ENCODE peak calls at places on chromosomes 6 and 20, in ten cellular contexts. F, S, Y, I, R, Q, L, V, G and P are unnamed samples.

GRCh38 chr20:56111951-56112730 is 106.8 kb upstream of the CBLN4 start:
- DNase-seq in G (no peak), Q (peak), V (no peak), R (no peak), Y (no peak), L (no peak), F (no peak), S (no peak), I (no peak), P (no peak)

GRCh38 chr6:155142902-155143609 is 120.8 kb upstream of the CLDN20 start:
- DNase-seq in S (peak), R (no peak), G (no peak), F (no peak), L (peak), Y (no peak), V (peak), Q (no peak), I (no peak), P (no peak)

GRCh38 chr6:36944650-36945049 is 9.9 kb upstream of the PI16 start:
- DNase-seq in I (no peak), Q (no peak), V (no peak), S (no peak), G (no peak), F (no peak), L (no peak), Y (no peak), R (no peak), P (no peak)

GRCh38 chr6:47484616-47485015 is 7.0 kb downstream of the CD2AP start:
- DNase-seq in V (no peak), S (peak), Y (no peak), R (no peak), I (no peak), G (no peak), F (no peak), L (peak), Q (peak), P (no peak)

GRCh38 chr6:113632220-113632864 is 224.8 kb upstream of the MARCKS start:
- DNase-seq in G (no peak), L (peak), Q (peak), R (peak), F (peak), S (peak), V (no peak), I (peak), Y (no peak), P (no peak)

GRCh38 chr6:32666420-32667300 is at the start of gene HLA-DQB1:
- DNase-seq in V (peak), R (no peak), I (peak), Q (peak), F (no peak), S (peak), G (no peak), Y (peak), L (peak), P (no peak)

GRCh38 chr6:140180306-140180705 is 805.9 kb upstream of the CITED2 start:
- DNase-seq in Q (no peak), I (no peak), F (no peak), V (no peak), G (no peak), S (no peak), Y (no peak), R (no peak), L (no peak), P (no peak)

GRCh38 chr6:136252441-136252840 is 2.3 kb upstream of the MTFR2 start:
- DNase-seq in V (no peak), L (no peak), R (no peak), I (no peak), F (no peak), S (no peak), Q (no peak), Y (no peak), G (no peak), P (no peak)

GRCh38 chr20:2822073-2822472 is 5.9 kb downstream of the TMEM239 start:
- DNase-seq in V (peak), Q (peak), R (no peak), Y (no peak), S (peak), F (no peak), G (no peak), I (no peak), L (no peak), P (no peak)

GRCh38 chr6:162922816-162923215 is 195.0 kb downstream of the PACRG start:
- DNase-seq in L (no peak), Q (no peak), S (no peak), V (no peak), F (no peak), R (no peak), G (no peak), Y (no peak), I (no peak), P (no peak)

GRCh38 chr6:28982476-28983266 is 22.4 kb downstream of the ZNF311 start:
- DNase-seq in Q (peak), I (peak), Y (peak), R (no peak), S (peak), F (no peak), L (peak), V (no peak), G (no peak), P (no peak)

GRCh38 chr6:73655341-73655917 is 1.6 kb upstream of the SLC17A5 start:
- DNase-seq in F (no peak), L (no peak), Y (no peak), G (no peak), Q (no peak), V (no peak), R (no peak), S (no peak), I (no peak), P (no peak)

GRCh38 chr20:19993937-19994667 is 23.1 kb upstream of the NAA20 start:
- DNase-seq in V (no peak), F (no peak), G (no peak), Q (peak), S (peak), Y (no peak), L (peak), R (no peak), I (peak), P (peak)